ENCODE peak calls at places on chromosomes 2 and 18, in six cellular contexts. H is OCI-LY7, O is tibial artery, D is body of pancreas, E is GM13977, Q is mucosa of descending colon. S is an unnamed sample.

GRCh38 chr2:201343559-201343958 is 13.6 kb downstream of the FLACC1 start:
- DNase-seq in H (peak), O (no peak), D (no peak), E (no peak), Q (no peak), S (no peak)

GRCh38 chr2:166917433-166917832 is 29.2 kb downstream of the XIRP2 start:
- DNase-seq in H (no peak), O (no peak), D (no peak), E (no peak), Q (no peak), S (no peak)

GRCh38 chr2:1572638-1573037 is 159.4 kb downstream of the TPO start:
- DNase-seq in H (no peak), O (no peak), D (peak), E (no peak), Q (no peak), S (peak)

GRCh38 chr2:120508581-120509041 is 162.7 kb downstream of the INHBB start:
- DNase-seq in H (no peak), O (no peak), D (no peak), E (no peak), Q (peak), S (peak)

GRCh38 chr2:45128580-45128997 is 119.3 kb upstream of the SIX2 start:
- DNase-seq in H (no peak), O (no peak), D (peak), E (no peak), Q (no peak), S (peak)

GRCh38 chr2:238518828-238519186 is 92.1 kb downstream of the ASB1 start:
- DNase-seq in H (no peak), O (no peak), D (no peak), E (no peak), Q (no peak), S (no peak)

GRCh38 chr18:48893559-48894265 is 57.1 kb downstream of the SMAD7 start:
- DNase-seq in H (no peak), O (no peak), D (no peak), E (no peak), Q (peak), S (no peak)

GRCh38 chr2:24121469-24121868 is 1.7 kb downstream of the PFN4 start:
- DNase-seq in H (no peak), O (no peak), D (no peak), E (no peak), Q (no peak), S (no peak)

GRCh38 chr2:217978536-217979150 is 24.2 kb downstream of the TNS1 start:
- DNase-seq in H (no peak), O (peak), D (no peak), E (no peak), Q (no peak), S (no peak)

GRCh38 chr2:26519396-26519991 is 41.6 kb upstream of the OTOF start:
- DNase-seq in H (no peak), O (no peak), D (no peak), E (no peak), Q (no peak), S (no peak)

GRCh38 chr2:86807462-86808275 is 17.0 kb upstream of the CD8A start:
- DNase-seq in H (no peak), O (no peak), D (peak), E (peak), Q (peak), S (peak)

GRCh38 chr18:4454548-4455112 is 477 bp downstream of the DLGAP1 start:
- DNase-seq in H (no peak), O (no peak), D (no peak), E (no peak), Q (no peak), S (no peak)

GRCh38 chr18:11994708-11995444 is 13.6 kb downstream of the IMPA2 start:
- DNase-seq in H (no peak), O (no peak), D (no peak), E (no peak), Q (peak), S (peak)

GRCh38 chr2:31979966-31980365 is 30.8 kb downstream of the MEMO1 start:
- DNase-seq in H (no peak), O (no peak), D (no peak), E (no peak), Q (no peak), S (no peak)

GRCh38 chr18:54696616-54697293 is 105.7 kb downstream of the DYNAP start:
- DNase-seq in H (no peak), O (no peak), D (no peak), E (no peak), Q (no peak), S (no peak)

GRCh38 chr2:41409328-41409727 is 638.5 kb upstream of the PKDCC start:
- DNase-seq in H (no peak), O (no peak), D (no peak), E (no peak), Q (no peak), S (no peak)

GRCh38 chr2:226489765-226490164 is 309.9 kb downstream of the IRS1 start:
- DNase-seq in H (no peak), O (no peak), D (no peak), E (peak), Q (no peak), S (peak)

GRCh38 chr18:49238433-49239042 is 221.9 kb downstream of the DYM start:
- DNase-seq in H (peak), O (no peak), D (no peak), E (peak), Q (no peak), S (peak)

GRCh38 chr2:232999354-232999753 is 13.7 kb downstream of the NGEF start:
- DNase-seq in H (peak), O (no peak), D (no peak), E (no peak), Q (no peak), S (no peak)
- TF ChIP-seq CTCF in H (peak), O (no peak), D (no peak), E (peak), Q (no peak), S (no peak)

DNA sequence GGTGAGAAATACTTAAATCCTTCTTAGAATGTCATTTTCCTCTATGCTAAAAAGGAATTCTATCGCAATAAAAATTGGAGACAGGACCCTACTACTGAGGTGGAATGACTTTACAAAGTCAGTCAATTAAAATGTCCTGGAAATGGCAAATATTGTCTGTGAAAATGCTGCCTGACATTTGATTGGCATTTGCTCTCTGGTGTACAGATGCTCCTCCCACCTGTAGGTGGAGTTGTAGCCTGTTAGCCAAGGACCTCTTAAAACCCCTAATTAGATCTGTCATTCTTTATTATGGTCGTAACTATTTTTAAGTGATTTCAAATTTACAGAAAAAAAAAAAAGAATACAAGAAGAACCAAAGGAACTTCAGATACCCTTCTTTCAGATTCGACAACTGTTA is 393.1 kb upstream of the KLHL29 start:
- DNase-seq in H (no peak), O (no peak), D (no peak), E (no peak), Q (no peak), S (no peak)
- TF ChIP-seq CTCF in H (peak), O (no peak), D (no peak), E (no peak), Q (no peak), S (no peak)

GRCh38 chr2:70011335-70011734 is 49.9 kb upstream of the ASPRV1 start:
- DNase-seq in H (no peak), O (no peak), D (no peak), E (no peak), Q (no peak), S (no peak)

GRCh38 chr2:70017962-70018361 is 56.5 kb upstream of the ASPRV1 start:
- DNase-seq in H (no peak), O (no peak), D (no peak), E (no peak), Q (no peak), S (no peak)

GRCh38 chr2:70012887-70013286 is 51.5 kb upstream of the ASPRV1 start:
- DNase-seq in H (no peak), O (no peak), D (no peak), E (no peak), Q (no peak), S (no peak)

GRCh38 chr2:70011786-70012185 is 50.4 kb upstream of the ASPRV1 start:
- DNase-seq in H (no peak), O (no peak), D (no peak), E (no peak), Q (no peak), S (no peak)

DNA sequence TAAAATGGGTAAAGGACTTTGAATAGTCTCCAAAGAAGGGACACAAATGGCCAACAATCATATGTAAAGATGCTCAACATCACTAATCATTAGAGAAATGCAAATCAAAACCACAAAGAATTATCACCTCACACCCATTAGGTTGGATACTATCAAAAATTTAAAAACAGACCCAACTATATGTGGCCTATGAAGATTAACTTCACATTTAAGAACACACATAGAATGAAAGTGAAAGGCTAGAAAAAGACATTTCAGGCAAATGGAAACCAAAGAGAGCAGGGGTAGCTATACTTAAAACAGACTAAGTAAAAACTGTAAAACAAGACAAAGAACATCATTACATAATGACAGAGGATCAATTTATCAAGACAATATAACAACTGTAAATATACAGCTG is 53.5 kb upstream of the ASPRV1 start:
- DNase-seq in H (no peak), O (no peak), D (no peak), E (no peak), Q (no peak), S (no peak)
- TF ChIP-seq CTCF in H (no peak), O (no peak), D (no peak), E (no peak), Q (no peak), S (no peak)

GRCh38 chr2:46335404-46335965 is 38.3 kb downstream of the EPAS1 start:
- DNase-seq in H (no peak), O (peak), D (no peak), E (no peak), Q (peak), S (peak)

GRCh38 chr2:46332686-46333281 is 35.6 kb downstream of the EPAS1 start:
- DNase-seq in H (no peak), O (no peak), D (no peak), E (no peak), Q (no peak), S (peak)

GRCh38 chr2:46335966-46336436 is 38.8 kb downstream of the EPAS1 start:
- DNase-seq in H (no peak), O (no peak), D (peak), E (no peak), Q (no peak), S (no peak)

GRCh38 chr2:46334389-46335345 is 37.5 kb downstream of the EPAS1 start:
- DNase-seq in H (no peak), O (no peak), D (no peak), E (no peak), Q (no peak), S (peak)

GRCh38 chr2:46333912-46334311 is 36.7 kb downstream of the EPAS1 start:
- DNase-seq in H (no peak), O (peak), D (no peak), E (no peak), Q (no peak), S (peak)
- TF ChIP-seq CTCF in H (no peak), O (peak), D (no peak), E (no peak), Q (no peak), S (no peak)

S was measured in MCF 10A.